ENCODE peak calls at places on chromosomes 12 and 14, in seven cellular contexts. J is GM12865, O is heart right ventricle, Q is right atrium auricular region, Z is mesenchymal stem cell, C is colonic mucosa, K is right cardiac atrium. E is an unnamed sample.

GRCh38 chr12:54139030-54139429 is 49.8 kb downstream of the SMUG1 start:
- DNase-seq in J (no peak), O (no peak), Q (no peak), Z (no peak), C (no peak), K (no peak), E (no peak)

GRCh38 chr14:85572021-85572420 is 42.1 kb downstream of the FLRT2 start:
- DNase-seq in J (no peak), O (no peak), Q (no peak), Z (peak), C (no peak), K (no peak), E (no peak)

GRCh38 chr12:57214398-57214781 is 2.2 kb upstream of the NXPH4 start:
- DNase-seq in J (peak), O (peak), Q (no peak), Z (peak), C (peak), K (peak), E (peak)

GRCh38 chr14:70879448-70879847 is 27.8 kb upstream of the PCNX1 start:
- DNase-seq in J (no peak), O (no peak), Q (no peak), Z (no peak), C (no peak), K (no peak), E (no peak)

GRCh38 chr14:73209943-73210342 is 27.4 kb upstream of the PAPLN start:
- DNase-seq in J (no peak), O (no peak), Q (no peak), Z (no peak), C (no peak), K (no peak), E (no peak)

GRCh38 chr14:94385553-94386057 is 2.8 kb downstream of the SERPINA1 start:
- DNase-seq in J (no peak), O (no peak), Q (no peak), Z (no peak), C (no peak), K (no peak), E (no peak)

GRCh38 chr12:8780389-8780788 is 42.0 kb upstream of the A2ML1 start:
- DNase-seq in J (peak), O (no peak), Q (no peak), Z (peak), C (no peak), K (no peak), E (no peak)

GRCh38 chr12:93348568-93349435 is 28.9 kb upstream of the NUDT4 start:
- DNase-seq in J (no peak), O (no peak), Q (no peak), Z (no peak), C (no peak), K (no peak), E (peak)

GRCh38 chr12:96398422-96399080 is 1.7 kb downstream of the CDK17 start:
- DNase-seq in J (peak), O (no peak), Q (no peak), Z (peak), C (no peak), K (no peak), E (no peak)

GRCh38 chr14:81986005-81986404 is 452.4 kb upstream of the SEL1L start:
- DNase-seq in J (no peak), O (no peak), Q (no peak), Z (no peak), C (no peak), K (no peak), E (no peak)

GRCh38 chr12:96258451-96258933 is 64.3 kb downstream of the ELK3 start:
- DNase-seq in J (peak), O (peak), Q (no peak), Z (peak), C (peak), K (peak), E (no peak)

GRCh38 chr14:37320106-37320505 is 122.4 kb downstream of the MIPOL1 start:
- DNase-seq in J (no peak), O (no peak), Q (no peak), Z (no peak), C (no peak), K (no peak), E (no peak)

GRCh38 chr14:54343276-54344121 is 53.3 kb upstream of the CDKN3 start:
- DNase-seq in J (no peak), O (no peak), Q (no peak), Z (no peak), C (no peak), K (peak), E (no peak)

GRCh38 chr14:102390064-102390463 is 27.3 kb downstream of the TECPR2 start:
- DNase-seq in J (no peak), O (no peak), Q (no peak), Z (no peak), C (no peak), K (no peak), E (no peak)

GRCh38 chr14:24324024-24324423 is 10.8 kb downstream of the ADCY4 start:
- DNase-seq in J (no peak), O (no peak), Q (no peak), Z (no peak), C (no peak), K (peak), E (no peak)

GRCh38 chr14:55731881-55732498 is 152.0 kb downstream of the KTN1 start:
- DNase-seq in J (peak), O (peak), Q (no peak), Z (no peak), C (peak), K (no peak), E (peak)

GRCh38 chr12:13093850-13094225 is 9.6 kb downstream of the GSG1 start:
- DNase-seq in J (no peak), O (no peak), Q (no peak), Z (no peak), C (no peak), K (no peak), E (no peak)

GRCh38 chr12:27012982-27013255 is 1.3 kb downstream of the TM7SF3 start:
- DNase-seq in J (no peak), O (no peak), Q (no peak), Z (no peak), C (no peak), K (no peak), E (no peak)
- H3K4me3 ChIP-seq in J (peak), O (no peak), Q (no peak), Z (peak), C (no peak), K (peak), E (no peak)

GRCh38 chr12:49388682-49389081 is 21.4 kb downstream of the SPATS2 start:
- DNase-seq in J (no peak), O (no peak), Q (no peak), Z (no peak), C (no peak), K (no peak), E (no peak)

GRCh38 chr12:49389092-49389703 is 21.9 kb downstream of the SPATS2 start:
- DNase-seq in J (no peak), O (no peak), Q (no peak), Z (no peak), C (peak), K (peak), E (peak)
- H3K4me3 ChIP-seq in J (no peak), O (no peak), Q (no peak), Z (no peak), C (no peak), K (no peak), E (peak)

GRCh38 chr12:103495158-103495782 is 498 bp downstream of the C12orf42 start:
- DNase-seq in J (peak), O (no peak), Q (no peak), Z (no peak), C (peak), K (peak), E (peak)

GRCh38 chr12:103493199-103493598 is 2.6 kb downstream of the C12orf42 start:
- DNase-seq in J (no peak), O (no peak), Q (no peak), Z (no peak), C (no peak), K (no peak), E (no peak)

GRCh38 chr12:103494388-103494787 is 1.4 kb downstream of the C12orf42 start:
- DNase-seq in J (no peak), O (no peak), Q (no peak), Z (no peak), C (no peak), K (no peak), E (no peak)

GRCh38 chr12:103498990-103499389 is 3.2 kb upstream of the C12orf42 start:
- DNase-seq in J (peak), O (no peak), Q (no peak), Z (no peak), C (no peak), K (no peak), E (no peak)

DNA sequence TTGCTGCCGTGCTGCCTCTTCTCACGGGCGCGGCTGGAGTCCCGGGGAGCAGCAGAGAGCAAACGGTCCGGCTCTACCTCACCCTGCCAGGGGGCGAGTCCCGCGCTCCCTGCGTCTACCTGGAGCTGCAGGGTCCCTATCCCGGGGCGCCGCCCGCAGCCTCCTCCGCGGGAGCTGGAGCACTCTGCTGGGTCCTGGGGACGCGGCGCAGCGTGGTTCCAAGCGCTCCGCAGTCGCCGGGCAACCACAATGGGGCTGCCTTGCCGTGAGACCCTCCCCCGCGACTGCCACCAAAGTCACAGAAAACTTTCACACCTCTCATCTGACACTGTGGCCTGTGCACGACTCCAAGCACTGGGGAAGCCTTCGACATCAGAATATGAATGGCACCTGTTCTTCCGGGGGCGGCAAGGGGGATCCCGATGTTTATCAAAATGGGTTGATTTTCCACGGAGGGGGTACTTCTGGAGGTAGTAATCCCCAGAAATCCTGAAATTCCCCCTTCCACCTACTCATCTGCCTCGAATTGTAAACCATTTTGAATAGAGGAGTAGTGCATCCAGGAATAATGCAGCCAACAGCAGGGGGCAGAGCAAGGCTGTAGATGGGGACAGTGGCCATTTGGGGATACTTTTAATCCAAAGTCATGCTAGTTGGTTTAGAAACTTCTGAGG is at the start of gene C12orf42:
- DNase-seq in J (peak), O (no peak), Q (no peak), Z (peak), C (peak), K (no peak), E (peak)
- H3K4me3 ChIP-seq in J (peak), O (no peak), Q (peak), Z (peak), C (peak), K (peak), E (peak)

GRCh38 chr14:92323916-92324818 is 1.2 kb downstream of the SLC24A4 start:
- DNase-seq in J (no peak), O (no peak), Q (no peak), Z (no peak), C (no peak), K (no peak), E (no peak)

GRCh38 chr14:92321701-92322100 is 1.3 kb upstream of the SLC24A4 start:
- DNase-seq in J (no peak), O (no peak), Q (no peak), Z (no peak), C (no peak), K (no peak), E (no peak)

GRCh38 chr14:92322516-92322915 is 449 bp upstream of the SLC24A4 start:
- DNase-seq in J (no peak), O (no peak), Q (no peak), Z (no peak), C (no peak), K (no peak), E (no peak)

GRCh38 chr14:92325835-92326234 is 2.9 kb downstream of the SLC24A4 start:
- DNase-seq in J (no peak), O (no peak), Q (no peak), Z (no peak), C (no peak), K (no peak), E (peak)

GRCh38 chr14:92323031-92323915 is at the start of gene SLC24A4:
- DNase-seq in J (peak), O (no peak), Q (no peak), Z (peak), C (no peak), K (no peak), E (peak)
- H3K4me3 ChIP-seq in J (no peak), O (no peak), Q (no peak), Z (peak), C (peak), K (peak), E (peak)

DNA sequence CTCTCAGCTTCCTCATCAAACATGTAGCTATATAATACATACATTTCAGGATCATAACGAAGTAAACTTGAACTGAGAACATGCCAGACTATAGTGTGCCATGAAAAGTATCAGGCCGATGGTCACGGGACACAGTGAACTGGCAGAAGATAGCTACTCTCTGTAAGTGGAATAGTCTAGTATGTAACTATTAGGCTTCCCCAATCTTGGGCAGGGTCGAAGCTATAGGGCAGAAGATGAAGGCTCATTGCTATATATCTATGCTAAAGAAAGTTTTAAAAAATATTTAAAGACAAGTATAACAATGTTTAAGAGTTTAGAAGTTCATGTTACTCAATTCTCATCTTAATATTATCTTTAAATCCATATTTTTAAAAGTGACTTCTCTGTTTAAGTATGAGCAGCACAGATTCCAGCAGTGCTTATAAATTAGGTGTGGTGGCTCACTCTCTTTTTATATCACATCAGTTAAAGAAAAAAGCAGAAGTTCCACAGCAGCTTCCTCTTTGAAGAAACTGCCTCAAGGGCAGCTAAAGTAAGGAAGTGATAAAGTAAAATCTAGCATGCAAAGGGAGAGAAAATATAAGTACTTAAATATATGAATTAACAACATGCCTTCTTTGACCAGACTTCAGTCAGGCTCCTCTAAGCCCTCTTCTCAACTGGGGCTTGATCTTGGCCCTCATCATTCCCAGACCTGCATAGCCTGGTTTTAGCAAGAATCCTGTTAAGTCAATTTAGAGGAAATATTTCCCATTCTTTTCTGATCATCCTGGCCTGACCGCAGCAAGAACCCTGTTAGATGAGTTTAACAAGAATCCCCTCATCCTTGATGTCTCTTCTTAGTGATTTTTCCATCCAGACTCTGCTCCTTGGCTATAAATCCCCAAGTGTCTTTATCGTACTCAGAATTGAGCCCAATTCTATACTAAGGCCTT is 8.4 kb upstream of the GLIPR1 start:
- DNase-seq in J (no peak), O (no peak), Q (no peak), Z (no peak), C (no peak), K (no peak), E (no peak)
- H3K4me3 ChIP-seq in J (no peak), O (no peak), Q (no peak), Z (no peak), C (no peak), K (no peak), E (no peak)

DNA sequence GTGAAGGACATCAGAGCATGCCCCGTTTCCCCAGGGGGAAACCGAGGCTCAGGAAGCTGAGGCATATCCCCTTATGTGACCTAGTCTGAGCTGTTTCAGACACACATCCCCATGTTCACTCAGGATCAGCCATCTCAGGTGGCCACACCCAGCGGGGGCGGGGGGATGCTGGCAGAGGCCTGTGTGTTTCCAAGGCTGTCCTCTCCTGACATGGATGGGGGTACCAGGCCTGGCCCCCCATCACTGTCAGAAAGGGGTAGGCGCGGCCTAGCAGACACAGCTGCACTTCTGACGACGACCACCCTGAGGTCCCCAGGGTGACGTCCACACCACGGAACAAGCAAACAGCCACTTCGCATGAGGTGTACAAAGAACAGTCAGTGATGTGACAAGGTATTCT is 22.0 kb downstream of the CCDC85C start:
- DNase-seq in J (no peak), O (no peak), Q (no peak), Z (no peak), C (no peak), K (no peak), E (no peak)
- H3K4me3 ChIP-seq in J (no peak), O (no peak), Q (no peak), Z (no peak), C (no peak), K (no peak), E (no peak)

GRCh38 chr12:89391726-89392336 is 39.5 kb upstream of the DUSP6 start:
- DNase-seq in J (no peak), O (no peak), Q (no peak), Z (no peak), C (no peak), K (no peak), E (no peak)

GRCh38 chr12:89392401-89392800 is 40.1 kb upstream of the DUSP6 start:
- DNase-seq in J (no peak), O (no peak), Q (no peak), Z (no peak), C (no peak), K (no peak), E (no peak)

GRCh38 chr12:89393551-89394121 is 41.3 kb upstream of the DUSP6 start:
- DNase-seq in J (no peak), O (no peak), Q (no peak), Z (no peak), C (no peak), K (no peak), E (no peak)

GRCh38 chr12:89389755-89390661 is 37.7 kb upstream of the DUSP6 start:
- DNase-seq in J (no peak), O (no peak), Q (no peak), Z (peak), C (peak), K (no peak), E (no peak)

DNA sequence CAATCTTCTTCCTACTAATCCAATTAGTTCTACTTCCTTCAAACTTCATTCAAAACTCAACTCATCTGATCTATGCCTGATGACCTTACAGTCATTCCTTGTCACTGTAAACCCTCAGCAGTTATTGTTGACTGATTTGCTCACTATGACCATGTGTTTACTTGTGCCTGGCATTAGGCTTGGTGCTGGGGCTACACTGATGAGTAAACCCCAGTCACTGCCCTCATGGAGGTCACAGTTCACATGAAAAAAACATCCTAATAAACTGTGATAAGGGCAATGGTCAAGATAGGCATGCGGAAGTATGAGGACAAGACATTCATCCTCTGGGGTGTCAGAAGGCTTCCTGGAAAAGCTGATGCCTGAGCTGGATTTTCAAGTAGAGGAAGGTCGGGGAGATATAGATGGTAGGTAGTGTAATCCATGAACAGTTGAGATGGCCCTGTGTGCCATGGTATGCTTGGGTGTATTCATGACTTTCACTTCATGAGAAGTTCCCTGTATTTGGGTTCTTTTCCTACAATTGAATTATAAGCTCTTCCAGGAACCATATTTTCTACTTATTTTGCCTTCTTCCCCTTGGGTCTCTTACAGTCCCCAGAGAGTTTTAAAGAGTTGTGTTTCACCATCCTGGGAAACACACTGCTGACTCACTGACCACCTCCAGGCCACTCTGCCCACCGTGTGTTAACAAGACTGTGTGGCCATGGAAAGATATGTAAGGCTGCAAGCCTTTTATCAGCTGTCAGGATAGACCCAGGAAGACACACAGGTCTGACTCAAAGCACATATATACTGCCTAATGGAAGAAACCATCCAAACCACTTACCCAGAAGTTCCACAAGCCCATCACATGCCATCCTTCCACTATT is 38.7 kb upstream of the DUSP6 start:
- DNase-seq in J (no peak), O (no peak), Q (no peak), Z (peak), C (peak), K (no peak), E (no peak)
- H3K4me3 ChIP-seq in J (no peak), O (no peak), Q (no peak), Z (no peak), C (no peak), K (no peak), E (no peak)

DNA sequence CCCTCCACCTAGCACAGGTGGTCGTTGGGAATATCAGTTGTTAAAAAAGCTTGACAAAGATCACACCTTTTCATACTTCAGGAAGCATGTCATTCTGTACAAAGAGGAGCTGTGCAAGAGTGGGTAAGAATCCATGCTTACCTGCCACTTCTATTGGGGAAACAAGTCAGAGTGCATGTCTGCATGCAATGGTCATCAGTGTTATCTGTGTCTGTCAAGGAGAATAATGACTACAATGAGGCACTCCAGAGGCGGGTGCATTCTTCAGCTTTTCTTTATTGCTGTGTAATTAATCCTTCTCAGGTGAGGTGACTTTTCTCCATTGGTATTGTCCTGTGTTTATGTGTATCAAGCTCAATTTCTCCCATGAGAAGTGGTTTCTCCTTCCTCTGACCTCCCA is 24.4 kb downstream of the KCNA5 start:
- DNase-seq in J (no peak), O (no peak), Q (no peak), Z (no peak), C (no peak), K (no peak), E (no peak)
- H3K4me3 ChIP-seq in J (no peak), O (no peak), Q (no peak), Z (no peak), C (no peak), K (no peak), E (no peak)

E was measured in testis.